ENCODE peak calls at places on chromosomes 5 and 9, in six cellular contexts. X, P, I, R, O and T are unnamed samples.

GRCh38 chr5:176629853-176630680 is at the start of the genes EIF4E1B and SNCB:
- DNase-seq in X (no peak), P (no peak), I (no peak), R (peak; percentile 76), O (peak; percentile 72), T (peak; percentile 84)

GRCh38 chr9:100455470-100455869 is 17.5 kb upstream of the TMEFF1 start:
- DNase-seq in X (no peak), P (no peak), I (no peak), R (no peak), O (no peak), T (no peak)

GRCh38 chr9:114687034-114687433 is 5.0 kb upstream of the TEX48 start:
- DNase-seq in X (no peak), P (no peak), I (no peak), R (no peak), O (no peak), T (no peak)

GRCh38 chr5:135332519-135333150 is 66.4 kb downstream of the MACROH2A1 start:
- DNase-seq in X (peak; percentile 59), P (no peak), I (no peak), R (no peak), O (peak; percentile 71), T (peak; percentile 47)

GRCh38 chr9:111483419-111483861 is 743 bp downstream of the ECPAS start:
- DNase-seq in X (peak; percentile 6), P (no peak), I (no peak), R (peak; percentile 53), O (peak; percentile 68), T (peak; percentile 55)

GRCh38 chr5:143290115-143290514 is 113.4 kb downstream of the NR3C1 start:
- DNase-seq in X (no peak), P (no peak), I (no peak), R (no peak), O (no peak), T (no peak)

GRCh38 chr9:87497080-87497603 is 525 bp upstream of the DAPK1 start:
- DNase-seq in X (no peak), P (no peak), I (no peak), R (no peak), O (no peak), T (no peak)

GRCh38 chr5:57675236-57675635 is 192.6 kb upstream of the ACTBL2 start:
- DNase-seq in X (no peak), P (no peak), I (no peak), R (no peak), O (no peak), T (no peak)

GRCh38 chr5:168346417-168346816 is 55.0 kb downstream of the WWC1 start:
- DNase-seq in X (no peak), P (no peak), I (no peak), R (no peak), O (no peak), T (no peak)

GRCh38 chr9:95264954-95265615 is 52.4 kb downstream of the FANCC start:
- DNase-seq in X (no peak), P (no peak), I (no peak), R (no peak), O (peak; percentile 28), T (no peak)

GRCh38 chr5:42545038-42545437 is 121.8 kb downstream of the GHR start:
- DNase-seq in X (no peak), P (no peak), I (no peak), R (no peak), O (no peak), T (no peak)

GRCh38 chr9:19442240-19442639 is 33.4 kb downstream of the ACER2 start:
- DNase-seq in X (no peak), P (no peak), I (no peak), R (no peak), O (no peak), T (no peak)

GRCh38 chr9:106111039-106111740 is 416.8 kb downstream of the TMEM38B start:
- DNase-seq in X (no peak), P (no peak), I (no peak), R (no peak), O (no peak), T (no peak)

GRCh38 chr5:27234916-27235315 is 196.5 kb upstream of the CDH9 start:
- DNase-seq in X (no peak), P (no peak), I (no peak), R (no peak), O (no peak), T (no peak)

GRCh38 chr9:128340691-128341434 is 536 bp downstream of the SLC27A4 start:
- DNase-seq in X (peak; percentile 11), P (no peak), I (no peak), R (no peak), O (peak; percentile 54), T (no peak)

GRCh38 chr9:128342971-128343680 is 2.8 kb downstream of the SLC27A4 start:
- DNase-seq in X (no peak), P (no peak), I (no peak), R (no peak), O (no peak), T (no peak)

GRCh38 chr9:128341435-128341849 is 1.1 kb downstream of the SLC27A4 start:
- DNase-seq in X (peak; percentile 68), P (no peak), I (no peak), R (peak; percentile 79), O (peak; percentile 95), T (peak; percentile 85)

GRCh38 chr9:128337972-128338371 is 2.4 kb upstream of the SLC27A4 start:
- DNase-seq in X (no peak), P (no peak), I (no peak), R (no peak), O (no peak), T (no peak)

GRCh38 chr9:128339761-128340690 is at the start of gene SLC27A4:
- DNase-seq in X (peak; percentile 70), P (peak; percentile 61), I (peak; percentile 89), R (peak; percentile 87), O (peak; percentile 96), T (peak; percentile 95)
- TF ChIP-seq POLR2A in X (no peak), P (peak; percentile 41), I (no peak), R (peak; percentile 40), O (peak; percentile 79), T (no peak)

GRCh38 chr9:109972026-109973005 is 192.3 kb downstream of the PALM2AKAP2 start:
- DNase-seq in X (no peak), P (peak; percentile 91), I (no peak), R (no peak), O (no peak), T (no peak)
- TF ChIP-seq TAF1 in X (no peak), P (no peak), I (no peak), R (no peak), O (no peak), T (no peak)

DNA sequence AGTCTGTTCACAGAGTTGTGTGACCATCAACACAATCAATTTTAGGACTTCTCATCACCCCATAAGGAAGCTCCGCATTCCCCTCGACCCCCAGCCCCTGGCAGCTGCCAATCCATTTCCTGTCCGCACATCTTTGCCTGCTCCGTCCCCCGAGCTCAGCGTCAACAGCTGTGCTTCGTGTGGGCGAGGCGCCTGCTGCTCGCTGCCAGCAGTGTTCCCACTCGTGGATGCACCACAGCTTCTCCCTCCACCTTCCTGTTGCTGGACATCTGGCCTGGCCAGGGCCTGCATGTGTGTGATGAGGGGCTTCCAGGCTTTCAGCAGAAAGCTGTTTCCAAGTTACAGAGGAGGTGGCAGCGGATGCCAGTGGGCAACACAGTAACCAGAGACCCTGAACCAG is 85.9 kb downstream of the PRRT1B start:
- DNase-seq in X (no peak), P (no peak), I (no peak), R (no peak), O (no peak), T (no peak)
- TF ChIP-seq POLR2A in X (no peak), P (no peak), I (no peak), R (no peak), O (no peak), T (no peak)

DNA sequence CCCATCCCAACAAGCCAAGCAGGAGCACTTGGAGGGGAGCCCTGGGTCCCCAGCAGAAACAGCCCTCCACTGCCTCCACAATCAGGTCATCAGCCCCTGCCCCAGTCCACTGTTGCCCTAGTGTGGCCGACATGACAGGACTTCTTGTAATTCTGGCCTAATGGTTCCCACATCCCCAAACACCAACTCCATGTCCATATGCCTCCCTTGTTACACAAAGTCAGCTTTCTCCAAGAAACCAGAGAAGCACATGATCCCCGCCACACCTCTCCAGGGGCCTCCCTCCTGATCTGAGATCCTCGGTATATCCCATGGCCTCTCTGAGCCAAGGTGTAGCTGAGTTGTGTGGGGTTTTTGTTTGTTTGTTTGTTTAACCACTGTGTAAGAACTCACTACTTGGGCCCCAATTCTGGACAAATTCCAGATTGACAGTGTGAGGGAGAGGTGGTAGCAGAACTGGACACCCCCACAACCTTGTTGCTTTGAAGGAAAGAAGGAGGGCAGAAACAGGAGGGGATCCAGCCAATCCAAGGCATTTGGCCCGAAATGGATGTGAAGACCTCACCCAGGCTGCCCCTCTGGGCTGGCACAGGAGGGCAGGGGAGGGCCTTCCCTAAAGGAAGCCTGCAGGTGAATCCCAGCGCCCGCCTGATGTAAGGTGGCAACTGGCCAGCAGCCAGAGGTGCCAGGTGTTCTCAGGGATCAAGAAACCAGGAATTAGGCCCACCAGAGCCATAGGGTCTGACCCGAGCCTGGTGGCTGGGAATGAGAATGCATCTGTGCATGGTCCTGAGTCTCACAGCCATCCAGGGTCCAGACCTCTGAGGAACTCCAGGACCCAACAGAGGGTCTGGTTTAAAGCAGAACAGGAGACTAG is 13.5 kb downstream of the IRF1 start:
- DNase-seq in X (no peak), P (no peak), I (no peak), R (no peak), O (no peak), T (no peak)
- TF ChIP-seq TAF1 in X (no peak), P (no peak), I (no peak), R (no peak), O (no peak), T (no peak)

DNA sequence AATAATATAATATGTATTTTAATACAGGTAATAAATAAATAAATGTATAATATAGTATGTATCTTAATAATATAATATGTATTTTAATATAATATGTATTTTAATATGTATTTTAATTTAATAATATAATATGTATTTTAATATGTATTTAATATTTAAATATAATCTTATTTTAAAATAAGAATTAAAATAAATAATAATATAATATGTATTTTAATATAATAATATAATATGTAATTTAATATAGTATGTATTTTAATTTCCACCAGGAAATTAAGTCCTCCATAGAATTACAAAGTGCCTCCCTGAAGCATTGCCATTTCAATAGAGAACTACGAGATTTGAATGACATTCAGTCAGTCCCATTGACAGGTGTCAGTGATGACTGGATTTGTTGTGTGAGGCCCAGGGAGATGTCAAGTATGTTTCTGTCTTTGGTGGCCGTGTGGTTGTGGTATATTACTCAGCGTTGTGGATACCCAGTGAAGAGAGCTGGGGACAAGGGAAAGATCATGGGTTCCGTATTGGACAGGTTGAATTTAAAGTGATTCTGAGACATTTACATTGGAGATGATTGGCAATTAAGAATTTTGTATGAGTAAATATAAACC is 14.2 kb upstream of the C5orf46 start:
- DNase-seq in X (no peak), P (no peak), I (no peak), R (no peak), O (no peak), T (no peak)
- TF ChIP-seq POLR2A in X (no peak), P (no peak), I (no peak), R (no peak), O (no peak), T (no peak)

GRCh38 chr5:149170292-149170691 is 29.0 kb downstream of the ABLIM3 start:
- DNase-seq in X (no peak), P (no peak), I (no peak), R (no peak), O (no peak), T (no peak)
- TF ChIP-seq TAF1 in X (no peak), P (no peak), I (no peak), R (no peak), O (no peak), T (no peak)

GRCh38 chr9:78029601-78030552 is 1.7 kb downstream of the GNAQ start:
- DNase-seq in X (no peak), P (no peak), I (no peak), R (no peak), O (peak; percentile 64), T (no peak)
- TF ChIP-seq POLR2A in X (no peak), P (no peak), I (no peak), R (no peak), O (no peak), T (no peak)